ENCODE peak calls at places on chromosome 2, in nine cellular contexts. T, I, Y, Z, L, S, X, H and E are unnamed samples.

GRCh38 chr2:229205704-229206103 is 65.4 kb downstream of the PID1 start:
- DNase-seq in T (no peak), I (no peak), Y (no peak), Z (no peak), L (no peak), S (peak), X (no peak), H (no peak), E (no peak)

GRCh38 chr2:135005753-135006152 is 41.5 kb downstream of the MAP3K19 start:
- DNase-seq in T (no peak), I (no peak), Y (no peak), Z (no peak), L (no peak), S (no peak), X (no peak), H (no peak), E (no peak)

GRCh38 chr2:143823286-143823685 is 694.1 kb downstream of the ARHGAP15 start:
- DNase-seq in T (no peak), I (no peak), Y (no peak), Z (no peak), L (no peak), S (no peak), X (no peak), H (no peak), E (no peak)

GRCh38 chr2:38230756-38231155 is 146.3 kb downstream of the ATL2 start:
- DNase-seq in T (no peak), I (no peak), Y (no peak), Z (no peak), L (no peak), S (no peak), X (no peak), H (no peak), E (no peak)

GRCh38 chr2:204264746-204265145 is 280.5 kb upstream of the PARD3B start:
- DNase-seq in T (no peak), I (no peak), Y (no peak), Z (no peak), L (no peak), S (no peak), X (no peak), H (no peak), E (no peak)

GRCh38 chr2:136917281-136917680 is 151.9 kb downstream of the THSD7B start:
- DNase-seq in T (no peak), I (peak), Y (no peak), Z (no peak), L (no peak), S (no peak), X (no peak), H (no peak), E (no peak)

GRCh38 chr2:240319221-240319854 is 116.1 kb upstream of the GPC1 start:
- DNase-seq in T (no peak), I (no peak), Y (no peak), Z (no peak), L (no peak), S (peak), X (no peak), H (no peak), E (no peak)

GRCh38 chr2:11505652-11506610 is 27.9 kb upstream of the GREB1 start:
- DNase-seq in T (no peak), I (no peak), Y (no peak), Z (no peak), L (no peak), S (no peak), X (no peak), H (peak), E (peak)

GRCh38 chr2:118058979-118059378 is 29.3 kb upstream of the INSIG2 start:
- DNase-seq in T (no peak), I (no peak), Y (no peak), Z (no peak), L (no peak), S (no peak), X (no peak), H (no peak), E (peak)

GRCh38 chr2:218962859-218963492 is 3.5 kb downstream of the CDK5R2 start:
- DNase-seq in T (peak), I (peak), Y (no peak), Z (peak), L (peak), S (peak), X (peak), H (peak), E (peak)

GRCh38 chr2:78541088-78541450 is 484.4 kb upstream of the REG3G start:
- DNase-seq in T (no peak), I (no peak), Y (no peak), Z (no peak), L (no peak), S (no peak), X (no peak), H (no peak), E (no peak)

GRCh38 chr2:85551698-85552678 is 9.3 kb downstream of the GGCX start:
- DNase-seq in T (peak), I (peak), Y (no peak), Z (peak), L (peak), S (peak), X (peak), H (peak), E (peak)

GRCh38 chr2:10322481-10322880 is 19.8 kb downstream of the HPCAL1 start:
- DNase-seq in T (no peak), I (no peak), Y (no peak), Z (no peak), L (no peak), S (no peak), X (no peak), H (no peak), E (no peak)

GRCh38 chr2:178513876-178514275 is 33.6 kb downstream of the PLEKHA3 start:
- DNase-seq in T (no peak), I (no peak), Y (no peak), Z (no peak), L (no peak), S (peak), X (no peak), H (no peak), E (no peak)

GRCh38 chr2:8249191-8249590 is 432.7 kb upstream of the ID2 start:
- DNase-seq in T (peak), I (no peak), Y (peak), Z (no peak), L (no peak), S (no peak), X (no peak), H (no peak), E (no peak)

GRCh38 chr2:172830482-172830881 is 94.8 kb downstream of the RAPGEF4 start:
- DNase-seq in T (no peak), I (no peak), Y (no peak), Z (no peak), L (no peak), S (no peak), X (no peak), H (no peak), E (no peak)

GRCh38 chr2:192194065-192194865 is 468 bp downstream of the TMEFF2 start:
- DNase-seq in T (peak), I (peak), Y (no peak), Z (peak), L (no peak), S (peak), X (peak), H (peak), E (no peak)

GRCh38 chr2:152847067-152847466 is 128.6 kb downstream of the ARL6IP6 start:
- DNase-seq in T (peak), I (no peak), Y (no peak), Z (no peak), L (no peak), S (no peak), X (no peak), H (no peak), E (no peak)

GRCh38 chr2:233441161-233442027 is 87.1 kb downstream of the DGKD start:
- DNase-seq in T (no peak), I (no peak), Y (no peak), Z (peak), L (no peak), S (no peak), X (peak), H (no peak), E (no peak)

GRCh38 chr2:230631470-230631869 is 81.2 kb upstream of the CAB39 start:
- DNase-seq in T (no peak), I (no peak), Y (peak), Z (no peak), L (no peak), S (no peak), X (no peak), H (no peak), E (no peak)

GRCh38 chr2:209619782-209620181 is 151.8 kb upstream of the UNC80 start:
- DNase-seq in T (no peak), I (no peak), Y (no peak), Z (no peak), L (peak), S (no peak), X (no peak), H (no peak), E (no peak)

GRCh38 chr2:136209540-136210264 is 91.8 kb upstream of the CXCR4 start:
- DNase-seq in T (no peak), I (no peak), Y (no peak), Z (no peak), L (no peak), S (no peak), X (no peak), H (no peak), E (no peak)

GRCh38 chr2:149743842-149744468 is 156.4 kb upstream of the MMADHC start:
- DNase-seq in T (no peak), I (no peak), Y (no peak), Z (no peak), L (no peak), S (peak), X (no peak), H (no peak), E (no peak)

GRCh38 chr2:237115870-237116269 is 30.2 kb downstream of the COPS8 start:
- DNase-seq in T (no peak), I (no peak), Y (no peak), Z (no peak), L (no peak), S (no peak), X (no peak), H (no peak), E (no peak)

GRCh38 chr2:240419321-240419720 is 16.1 kb upstream of the GPC1 start:
- DNase-seq in T (no peak), I (no peak), Y (no peak), Z (no peak), L (no peak), S (no peak), X (no peak), H (peak), E (no peak)

GRCh38 chr2:182522428-182522896 is 95.6 kb upstream of the PDE1A start:
- DNase-seq in T (no peak), I (no peak), Y (no peak), Z (no peak), L (no peak), S (no peak), X (no peak), H (no peak), E (no peak)

GRCh38 chr2:218648473-218649100 is 10.8 kb downstream of the ZNF142 start:
- DNase-seq in T (peak), I (peak), Y (no peak), Z (no peak), L (peak), S (peak), X (no peak), H (peak), E (peak)

GRCh38 chr2:31337197-31337596 is 77.3 kb downstream of the XDH start:
- DNase-seq in T (no peak), I (no peak), Y (no peak), Z (no peak), L (no peak), S (peak), X (no peak), H (no peak), E (no peak)

GRCh38 chr2:177784449-177784845 is 288.1 kb downstream of the PDE11A start:
- DNase-seq in T (no peak), I (no peak), Y (no peak), Z (no peak), L (no peak), S (peak), X (no peak), H (no peak), E (no peak)

GRCh38 chr2:127407661-127408003 is 10.6 kb upstream of the PROC start:
- DNase-seq in T (no peak), I (no peak), Y (no peak), Z (no peak), L (no peak), S (no peak), X (no peak), H (no peak), E (no peak)

GRCh38 chr2:145652992-145653545 is 1133.2 kb upstream of the ZEB2 start:
- DNase-seq in T (no peak), I (no peak), Y (no peak), Z (no peak), L (peak), S (peak), X (no peak), H (no peak), E (no peak)

DNA sequence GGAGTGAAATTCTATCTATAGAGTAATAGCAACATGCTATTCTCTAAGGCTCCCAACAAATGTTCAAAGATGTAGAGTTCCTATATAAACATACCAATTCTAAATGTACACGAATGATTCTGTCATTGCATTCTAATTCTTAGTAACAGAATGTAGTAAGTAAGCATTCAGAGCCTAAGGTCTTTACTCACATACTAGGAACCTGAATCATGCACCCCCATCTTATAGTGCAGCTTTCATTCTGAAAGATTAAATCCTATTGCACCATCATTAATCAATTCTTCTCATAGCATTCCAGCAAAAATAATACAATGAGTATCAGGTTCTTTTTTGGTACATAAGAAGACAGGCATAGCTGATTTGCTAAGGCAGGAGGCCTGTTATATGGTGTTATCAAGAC is 230.0 kb downstream of the NCKAP5 start:
- DNase-seq in T (no peak), I (no peak), Y (no peak), Z (no peak), L (no peak), S (peak), X (no peak), H (no peak), E (no peak)
- H3K27ac ChIP-seq in T (no peak), I (no peak), Y (no peak), Z (no peak), L (no peak), S (no peak), X (no peak), H (no peak), E (no peak)

GRCh38 chr2:74201596-74201995 is 3.2 kb downstream of the MTHFD2 start:
- DNase-seq in T (no peak), I (no peak), Y (peak), Z (no peak), L (no peak), S (peak), X (no peak), H (no peak), E (peak)

GRCh38 chr2:74205586-74205985 is 7.2 kb downstream of the MTHFD2 start:
- DNase-seq in T (no peak), I (no peak), Y (no peak), Z (no peak), L (no peak), S (no peak), X (no peak), H (no peak), E (peak)

GRCh38 chr2:74205113-74205512 is 6.7 kb downstream of the MTHFD2 start:
- DNase-seq in T (no peak), I (no peak), Y (no peak), Z (no peak), L (no peak), S (no peak), X (no peak), H (no peak), E (no peak)

GRCh38 chr2:74204436-74204835 is 6.0 kb downstream of the MTHFD2 start:
- DNase-seq in T (no peak), I (no peak), Y (no peak), Z (no peak), L (no peak), S (no peak), X (no peak), H (no peak), E (no peak)

DNA sequence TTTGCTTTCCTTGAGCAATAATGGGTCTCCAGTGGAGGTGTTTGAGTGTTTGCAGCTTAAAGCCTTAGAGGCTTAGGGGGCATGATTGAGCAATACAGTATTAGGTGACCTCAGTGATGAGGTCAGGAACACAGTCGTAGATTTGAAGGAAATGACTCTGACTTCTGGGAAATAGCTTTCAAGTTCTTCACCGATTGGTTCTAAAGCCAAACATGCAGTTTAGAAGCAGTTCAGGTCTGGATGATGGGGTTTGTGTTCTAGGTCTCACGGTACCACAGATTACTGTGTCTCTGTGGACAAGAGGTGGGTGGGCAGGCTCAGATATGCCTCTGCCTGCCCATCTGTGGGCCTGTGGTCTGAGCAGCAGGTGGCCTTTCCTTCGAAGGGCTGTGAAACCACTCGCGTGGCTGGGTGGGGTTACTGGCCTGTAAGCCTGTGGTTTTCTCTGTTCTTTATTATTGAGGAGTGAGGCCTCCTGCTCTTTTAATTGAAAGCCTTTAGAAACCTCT is 7.8 kb downstream of the MTHFD2 start:
- DNase-seq in T (no peak), I (no peak), Y (no peak), Z (no peak), L (no peak), S (peak), X (no peak), H (no peak), E (peak)
- H3K4me3 ChIP-seq in T (no peak), I (no peak), Y (peak), Z (no peak), L (no peak), S (no peak), X (no peak), H (no peak), E (no peak)

GRCh38 chr2:80454628-80455027 is 150.1 kb upstream of the LRRTM1 start:
- DNase-seq in T (no peak), I (no peak), Y (no peak), Z (no peak), L (no peak), S (no peak), X (peak), H (peak), E (no peak)
- H3K27ac ChIP-seq in T (no peak), I (no peak), Y (no peak), Z (no peak), L (no peak), S (no peak), X (no peak), H (no peak), E (no peak)

DNA sequence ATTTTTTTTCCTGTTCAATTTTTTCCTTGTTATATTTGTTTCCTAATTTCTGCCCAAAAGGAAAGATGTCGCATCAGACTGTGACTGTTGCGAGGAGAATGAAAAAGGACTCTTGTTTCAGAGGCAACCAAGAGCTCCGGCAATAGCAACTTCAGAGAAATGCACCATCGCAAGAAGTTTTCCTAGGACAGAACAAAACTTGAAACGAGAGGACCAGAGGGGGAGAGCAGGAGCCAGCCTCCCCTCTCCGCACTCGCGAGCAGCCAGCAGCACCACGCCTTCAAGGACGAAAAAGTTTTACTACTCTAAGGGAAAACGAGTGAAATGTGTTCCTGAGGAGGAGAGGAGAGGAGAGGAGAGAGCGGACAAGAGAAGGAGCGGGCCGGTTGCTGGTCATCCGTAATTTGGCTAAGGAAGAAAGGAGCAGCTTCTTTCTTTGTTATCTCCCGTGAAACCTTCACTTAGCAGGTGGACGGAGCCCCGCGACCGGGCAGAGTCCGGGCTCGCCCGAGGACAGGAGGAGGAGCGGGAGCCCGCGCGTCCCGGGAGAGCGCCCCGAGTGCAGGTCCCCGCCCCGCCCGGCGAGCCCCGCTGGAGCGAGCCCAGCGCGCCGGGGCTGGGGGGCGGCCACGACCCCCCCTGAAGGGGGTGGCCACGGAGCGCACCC is 725 bp downstream of the POU3F3 start:
- DNase-seq in T (no peak), I (no peak), Y (peak), Z (no peak), L (no peak), S (peak), X (no peak), H (no peak), E (no peak)
- H3K4me3 ChIP-seq in T (no peak), I (peak), Y (peak), Z (no peak), L (no peak), S (no peak), X (peak), H (no peak), E (no peak)

GRCh38 chr2:119419803-119420508 is 11.7 kb upstream of the TMEM37 start:
- DNase-seq in T (no peak), I (no peak), Y (no peak), Z (no peak), L (no peak), S (no peak), X (no peak), H (no peak), E (no peak)
- H3K27ac ChIP-seq in T (no peak), I (no peak), Y (no peak), Z (no peak), L (no peak), S (no peak), X (no peak), H (no peak), E (no peak)

GRCh38 chr2:140064241-140064640 is 1284.1 kb upstream of the NXPH2 start:
- DNase-seq in T (no peak), I (no peak), Y (no peak), Z (no peak), L (no peak), S (no peak), X (no peak), H (no peak), E (no peak)
- H3K4me3 ChIP-seq in T (no peak), I (no peak), Y (no peak), Z (no peak), L (no peak), S (no peak), X (no peak), H (no peak), E (no peak)

GRCh38 chr2:174664084-174664759 is 66.6 kb upstream of the WIPF1 start:
- DNase-seq in T (no peak), I (no peak), Y (no peak), Z (no peak), L (no peak), S (no peak), X (no peak), H (no peak), E (no peak)

GRCh38 chr2:174667461-174667860 is 69.9 kb upstream of the WIPF1 start:
- DNase-seq in T (no peak), I (no peak), Y (no peak), Z (no peak), L (no peak), S (no peak), X (no peak), H (no peak), E (peak)

GRCh38 chr2:174668075-174668474 is 70.5 kb upstream of the WIPF1 start:
- DNase-seq in T (no peak), I (no peak), Y (no peak), Z (no peak), L (no peak), S (no peak), X (no peak), H (no peak), E (no peak)

GRCh38 chr2:174666786-174667369 is 69.3 kb upstream of the WIPF1 start:
- DNase-seq in T (no peak), I (no peak), Y (no peak), Z (no peak), L (no peak), S (no peak), X (no peak), H (no peak), E (no peak)

GRCh38 chr2:174666312-174666711 is 68.7 kb upstream of the WIPF1 start:
- DNase-seq in T (no peak), I (no peak), Y (no peak), Z (no peak), L (peak), S (no peak), X (no peak), H (no peak), E (no peak)
- H3K27ac ChIP-seq in T (no peak), I (peak), Y (peak), Z (no peak), L (peak), S (no peak), X (peak), H (no peak), E (no peak)

GRCh38 chr2:216690451-216691209 is 4.7 kb downstream of the IGFBP5 start:
- DNase-seq in T (no peak), I (no peak), Y (no peak), Z (no peak), L (no peak), S (peak), X (no peak), H (no peak), E (no peak)
- H3K4me3 ChIP-seq in T (no peak), I (peak), Y (peak), Z (peak), L (no peak), S (peak), X (peak), H (no peak), E (no peak)

DNA sequence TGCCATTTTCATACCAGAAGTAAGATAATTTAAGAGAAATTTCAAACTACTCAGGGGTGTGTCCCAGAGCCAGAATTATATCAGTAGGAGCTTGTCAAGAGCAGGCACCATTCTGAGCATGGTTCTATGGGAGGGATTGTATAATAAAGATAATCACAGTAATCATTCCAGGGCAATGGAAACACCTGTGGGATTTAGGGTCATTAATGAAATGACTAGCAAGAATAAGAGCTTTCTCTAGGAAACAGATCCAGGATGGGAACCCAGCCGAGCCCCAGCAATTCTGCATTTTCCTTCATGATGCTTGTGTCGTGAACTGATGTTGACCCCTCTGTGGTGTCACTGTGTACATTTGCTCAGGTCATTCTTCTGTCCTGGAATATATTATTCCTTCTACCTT is 687.9 kb upstream of the KLHL29 start:
- DNase-seq in T (no peak), I (no peak), Y (no peak), Z (no peak), L (no peak), S (no peak), X (no peak), H (no peak), E (no peak)
- H3K27ac ChIP-seq in T (no peak), I (no peak), Y (no peak), Z (no peak), L (no peak), S (no peak), X (no peak), H (no peak), E (no peak)